ENCODE peak calls at places on chromosomes 6 and 20, in six cellular contexts. P is right cardiac atrium, Y is GM13977, C is COR-L47, E is WTC11, H is heart left ventricle. Q is an unnamed sample.
A peak's percentile ranks its signal among the peaks of the same experiment; 100 is the strongest.

GRCh38 chr6:22145823-22146379 is 150.9 kb downstream of the PRL start:
- DNase-seq in P (peak; percentile 47), Y (no peak), C (no peak), E (peak; percentile 24), H (no peak), Q (no peak)

GRCh38 chr20:33674294-33675126 is at the start of gene NECAB3:
- DNase-seq in P (peak; percentile 96), Y (peak; percentile 93), C (peak; percentile 54), E (peak; percentile 78), H (peak; percentile 93), Q (peak; percentile 79)

GRCh38 chr6:121884621-121885020 is 449.2 kb downstream of the GJA1 start:
- DNase-seq in P (no peak), Y (no peak), C (no peak), E (no peak), H (no peak), Q (no peak)

GRCh38 chr6:90098025-90098474 is 198.6 kb downstream of the BACH2 start:
- DNase-seq in P (peak; percentile 81), Y (no peak), C (no peak), E (no peak), H (no peak), Q (no peak)

GRCh38 chr6:145960918-145961604 is 3.1 kb downstream of the SHPRH start:
- DNase-seq in P (peak; percentile 67), Y (no peak), C (no peak), E (no peak), H (no peak), Q (no peak)

GRCh38 chr6:131262060-131262459 is 126.8 kb downstream of the AKAP7 start:
- DNase-seq in P (no peak), Y (no peak), C (no peak), E (no peak), H (no peak), Q (no peak)

GRCh38 chr20:32488066-32488838 is 96.9 kb downstream of the NOL4L start:
- DNase-seq in P (no peak), Y (no peak), C (no peak), E (no peak), H (no peak), Q (no peak)

GRCh38 chr6:40986364-40986763 is 52.7 kb downstream of the UNC5CL start:
- DNase-seq in P (no peak), Y (no peak), C (no peak), E (no peak), H (no peak), Q (no peak)

GRCh38 chr6:27178001-27178730 is 69.3 kb upstream of the PRSS16 start:
- DNase-seq in P (peak; percentile 85), Y (peak; percentile 14), C (no peak), E (peak; percentile 54), H (no peak), Q (no peak)

GRCh38 chr20:35311409-35311808 is 19.2 kb upstream of the FAM83C start:
- DNase-seq in P (no peak), Y (no peak), C (no peak), E (no peak), H (no peak), Q (no peak)

GRCh38 chr6:1552296-1552761 is 57.4 kb upstream of the FOXC1 start:
- DNase-seq in P (no peak), Y (peak; percentile 72), C (no peak), E (no peak), H (no peak), Q (no peak)

Q was measured in GM06990.